ENCODE peak calls at places on chromosomes 3 and 15, in nine cellular contexts. V, D, U, W, F, Q, T, O and S are unnamed samples.

GRCh38 chr3:58288011-58288728 is 17.9 kb upstream of the RPP14 start:
- DNase-seq in V (no peak), D (no peak), U (no peak), W (no peak), F (no peak), Q (no peak), T (no peak), O (no peak), S (no peak)

GRCh38 chr15:89556413-89557262 is 18.6 kb upstream of the TICRR start:
- DNase-seq in V (peak), D (peak), U (peak), W (no peak), F (peak), Q (no peak), T (peak), O (peak), S (peak)

GRCh38 chr15:31489801-31490646 is 163.4 kb downstream of the KLF13 start:
- DNase-seq in V (no peak), D (peak), U (no peak), W (peak), F (peak), Q (no peak), T (peak), O (peak), S (peak)

GRCh38 chr3:99286266-99286845 is 352.0 kb upstream of the COL8A1 start:
- DNase-seq in V (peak), D (no peak), U (no peak), W (no peak), F (peak), Q (no peak), T (no peak), O (no peak), S (peak)

GRCh38 chr3:156628095-156628690 is 46.2 kb upstream of the TIPARP start:
- DNase-seq in V (no peak), D (no peak), U (no peak), W (no peak), F (peak), Q (no peak), T (no peak), O (no peak), S (no peak)

GRCh38 chr15:36527512-36528162 is 51.8 kb upstream of the CDIN1 start:
- DNase-seq in V (no peak), D (no peak), U (peak), W (no peak), F (no peak), Q (no peak), T (no peak), O (no peak), S (peak)

GRCh38 chr3:136490646-136491405 is 240.7 kb downstream of the PCCB start:
- DNase-seq in V (no peak), D (no peak), U (no peak), W (no peak), F (no peak), Q (no peak), T (no peak), O (no peak), S (no peak)

GRCh38 chr3:87771338-87772059 is 287.3 kb downstream of the CGGBP1 start:
- DNase-seq in V (no peak), D (peak), U (peak), W (no peak), F (peak), Q (no peak), T (no peak), O (no peak), S (peak)

GRCh38 chr3:158058775-158059174 is 47.4 kb downstream of the SHOX2 start:
- DNase-seq in V (no peak), D (no peak), U (peak), W (no peak), F (no peak), Q (no peak), T (no peak), O (no peak), S (no peak)

GRCh38 chr3:146732325-146732724 is 127.2 kb upstream of the PLSCR5 start:
- DNase-seq in V (no peak), D (no peak), U (no peak), W (no peak), F (no peak), Q (no peak), T (no peak), O (no peak), S (no peak)

GRCh38 chr15:45157974-45158373 is 28.2 kb downstream of the DUOX1 start:
- DNase-seq in V (peak), D (peak), U (no peak), W (no peak), F (peak), Q (no peak), T (peak), O (no peak), S (peak)

GRCh38 chr3:66001626-66002025 is 37.1 kb downstream of the MAGI1 start:
- DNase-seq in V (no peak), D (no peak), U (no peak), W (no peak), F (no peak), Q (no peak), T (no peak), O (no peak), S (no peak)

GRCh38 chr3:17535173-17535730 is 207.2 kb downstream of the TBC1D5 start:
- DNase-seq in V (no peak), D (no peak), U (no peak), W (no peak), F (no peak), Q (no peak), T (no peak), O (no peak), S (no peak)

GRCh38 chr15:79025201-79025600 is 65.4 kb downstream of the RASGRF1 start:
- DNase-seq in V (no peak), D (no peak), U (peak), W (peak), F (no peak), Q (no peak), T (no peak), O (no peak), S (no peak)

GRCh38 chr15:71182522-71182921 is 67.3 kb downstream of the THSD4 start:
- DNase-seq in V (no peak), D (peak), U (no peak), W (no peak), F (no peak), Q (no peak), T (no peak), O (no peak), S (peak)

GRCh38 chr3:42229942-42230688 is 35.9 kb downstream of the CCK start:
- DNase-seq in V (peak), D (peak), U (peak), W (no peak), F (peak), Q (no peak), T (peak), O (peak), S (peak)

GRCh38 chr15:84598993-84599392 is 1.8 kb upstream of the ZSCAN2 start:
- DNase-seq in V (no peak), D (peak), U (peak), W (no peak), F (peak), Q (no peak), T (peak), O (peak), S (peak)

GRCh38 chr3:59286791-59287531 is 237.1 kb upstream of the CFAP20DC start:
- DNase-seq in V (no peak), D (peak), U (no peak), W (no peak), F (no peak), Q (no peak), T (no peak), O (no peak), S (no peak)

GRCh38 chr15:85452436-85452835 is 72.0 kb downstream of the AKAP13 start:
- DNase-seq in V (no peak), D (no peak), U (no peak), W (no peak), F (no peak), Q (no peak), T (no peak), O (no peak), S (no peak)

GRCh38 chr3:127002195-127003174 is 19.6 kb downstream of the PLXNA1 start:
- DNase-seq in V (peak), D (peak), U (peak), W (peak), F (peak), Q (peak), T (peak), O (peak), S (peak)

GRCh38 chr3:129587061-129587460 is 19.4 kb downstream of the PLXND1 start:
- DNase-seq in V (no peak), D (no peak), U (no peak), W (no peak), F (no peak), Q (no peak), T (no peak), O (no peak), S (peak)

GRCh38 chr3:170507063-170507462 is 78.8 kb downstream of the SLC7A14 start:
- DNase-seq in V (no peak), D (no peak), U (no peak), W (no peak), F (no peak), Q (no peak), T (no peak), O (no peak), S (no peak)

GRCh38 chr3:17500618-17501017 is 241.8 kb downstream of the TBC1D5 start:
- DNase-seq in V (no peak), D (no peak), U (no peak), W (no peak), F (no peak), Q (no peak), T (no peak), O (no peak), S (no peak)

GRCh38 chr3:194577985-194578905 is 55.0 kb downstream of the TMEM44 start:
- DNase-seq in V (no peak), D (peak), U (no peak), W (no peak), F (peak), Q (peak), T (peak), O (peak), S (peak)

GRCh38 chr3:143261848-143262247 is 142.3 kb downstream of the CHST2 start:
- DNase-seq in V (no peak), D (no peak), U (no peak), W (no peak), F (no peak), Q (no peak), T (no peak), O (no peak), S (no peak)

GRCh38 chr15:92809064-92809879 is 90.9 kb upstream of the CHD2 start:
- DNase-seq in V (peak), D (peak), U (peak), W (peak), F (peak), Q (peak), T (peak), O (peak), S (peak)

GRCh38 chr3:159991591-159991990 is 3.0 kb downstream of the IL12A start:
- DNase-seq in V (no peak), D (no peak), U (no peak), W (no peak), F (no peak), Q (no peak), T (no peak), O (no peak), S (no peak)

GRCh38 chr3:122258757-122259371 is 66.2 kb upstream of the CSTA start:
- DNase-seq in V (no peak), D (peak), U (peak), W (peak), F (peak), Q (peak), T (peak), O (peak), S (peak)

GRCh38 chr3:5798809-5799208 is 611.3 kb downstream of the EDEM1 start:
- DNase-seq in V (no peak), D (no peak), U (no peak), W (no peak), F (no peak), Q (no peak), T (no peak), O (no peak), S (no peak)

GRCh38 chr15:70879386-70879785 is 12.8 kb downstream of the THAP10 start:
- DNase-seq in V (no peak), D (no peak), U (no peak), W (no peak), F (peak), Q (no peak), T (peak), O (no peak), S (peak)

GRCh38 chr3:136659253-136659652 is 92.9 kb downstream of the STAG1 start:
- DNase-seq in V (peak), D (peak), U (no peak), W (no peak), F (peak), Q (no peak), T (peak), O (peak), S (peak)

GRCh38 chr3:52890735-52891134 is 6.6 kb downstream of the STIMATE start:
- DNase-seq in V (no peak), D (peak), U (no peak), W (no peak), F (no peak), Q (no peak), T (peak), O (no peak), S (peak)

GRCh38 chr3:47315069-47315647 is 32.4 kb downstream of the KLHL18 start:
- DNase-seq in V (no peak), D (no peak), U (no peak), W (no peak), F (peak), Q (no peak), T (no peak), O (no peak), S (peak)

GRCh38 chr3:127151992-127152391 is 40.9 kb upstream of the PRR23E start:
- DNase-seq in V (no peak), D (no peak), U (no peak), W (no peak), F (no peak), Q (no peak), T (peak), O (no peak), S (peak)

GRCh38 chr3:49616491-49616941 is 57.6 kb upstream of the APEH start:
- DNase-seq in V (peak), D (peak), U (no peak), W (peak), F (peak), Q (no peak), T (no peak), O (peak), S (peak)

DNA sequence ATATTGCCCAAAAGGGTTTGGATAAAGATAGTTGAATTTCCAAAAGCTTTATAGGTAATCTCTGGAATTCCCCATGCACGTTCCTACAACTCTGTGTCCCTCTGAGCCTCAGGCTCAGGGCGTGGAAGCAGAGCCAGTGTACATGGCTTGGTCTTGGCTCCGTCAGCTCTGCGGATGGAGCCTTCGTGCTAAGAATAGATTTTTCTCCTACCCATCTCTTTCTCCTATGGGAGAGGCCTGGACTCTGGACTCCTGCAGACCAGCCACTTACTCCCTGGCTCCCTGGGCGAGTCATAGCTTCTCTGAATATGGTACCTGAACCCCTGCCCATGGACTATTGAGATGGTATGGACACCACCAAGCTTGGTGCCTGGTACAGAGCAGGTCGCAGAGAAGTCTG is 99.9 kb downstream of the EEFSEC start:
- DNase-seq in V (no peak), D (no peak), U (no peak), W (no peak), F (no peak), Q (no peak), T (no peak), O (no peak), S (no peak)
- TF ChIP-seq CTCF in V (no peak), D (no peak), U (no peak), W (no peak), F (no peak), Q (no peak), T (no peak), O (no peak), S (no peak)

GRCh38 chr15:66925721-66926120 is 139.7 kb upstream of the SMAD3 start:
- DNase-seq in V (no peak), D (no peak), U (no peak), W (no peak), F (no peak), Q (no peak), T (no peak), O (no peak), S (no peak)

GRCh38 chr15:66921319-66921718 is 144.1 kb upstream of the SMAD3 start:
- DNase-seq in V (no peak), D (no peak), U (no peak), W (no peak), F (no peak), Q (no peak), T (no peak), O (no peak), S (no peak)

GRCh38 chr15:66924889-66925288 is 140.5 kb upstream of the SMAD3 start:
- DNase-seq in V (no peak), D (no peak), U (no peak), W (no peak), F (no peak), Q (no peak), T (no peak), O (no peak), S (no peak)

GRCh38 chr15:66923438-66923881 is 141.9 kb upstream of the SMAD3 start:
- DNase-seq in V (no peak), D (no peak), U (peak), W (no peak), F (no peak), Q (no peak), T (no peak), O (no peak), S (no peak)

GRCh38 chr15:66922608-66923007 is 142.8 kb upstream of the SMAD3 start:
- DNase-seq in V (no peak), D (no peak), U (no peak), W (no peak), F (no peak), Q (no peak), T (no peak), O (no peak), S (no peak)
- H3K4me3 ChIP-seq in V (no peak), D (no peak), U (no peak), W (no peak), F (no peak), Q (no peak), T (no peak), O (no peak), S (no peak)

GRCh38 chr3:69425249-69425648 is 39.4 kb upstream of the FRMD4B start:
- DNase-seq in V (no peak), D (no peak), U (peak), W (no peak), F (peak), Q (no peak), T (peak), O (no peak), S (peak)
- TF ChIP-seq CTCF in V (peak), D (peak), U (peak), W (peak), F (peak), Q (peak), T (peak), O (peak), S (peak)

GRCh38 chr3:13008114-13008995 is 64.9 kb downstream of the IQSEC1 start:
- DNase-seq in V (no peak), D (no peak), U (no peak), W (no peak), F (no peak), Q (no peak), T (no peak), O (no peak), S (no peak)
- H3K4me3 ChIP-seq in V (no peak), D (no peak), U (no peak), W (no peak), F (no peak), Q (no peak), T (no peak), O (no peak), S (no peak)

GRCh38 chr3:4584537-4585249 is 91.5 kb downstream of the ITPR1 start:
- DNase-seq in V (no peak), D (peak), U (no peak), W (no peak), F (peak), Q (no peak), T (no peak), O (no peak), S (peak)
- TF ChIP-seq CTCF in V (no peak), D (peak), U (no peak), W (no peak), F (peak), Q (no peak), T (no peak), O (no peak), S (peak)

GRCh38 chr3:165837058-165837525 is at the start of gene BCHE:
- DNase-seq in V (no peak), D (peak), U (no peak), W (no peak), F (peak), Q (peak), T (no peak), O (no peak), S (peak)
- H3K4me3 ChIP-seq in V (no peak), D (peak), U (no peak), W (peak), F (peak), Q (peak), T (peak), O (no peak), S (peak)

GRCh38 chr3:149375164-149375823 is 2.2 kb downstream of the TM4SF1 start:
- DNase-seq in V (no peak), D (peak), U (no peak), W (no peak), F (peak), Q (no peak), T (no peak), O (no peak), S (no peak)
- TF ChIP-seq CTCF in V (no peak), D (no peak), U (no peak), W (no peak), F (no peak), Q (no peak), T (no peak), O (no peak), S (no peak)